ENCODE peak calls at places on chromosomes 5 and 9, in nine cellular contexts. One of them, this sample, is unnamed.

GRCh38 chr9:134776080-134776796 is 104.4 kb upstream of the FCN2 start:
- DNase-seq in NCI-H187 treated with DMSO at 0.1 percent for 48 hours: no peak
- DNase-seq in non-pigmented ciliary epithelial cell: peak; percentile 30
- DNase-seq in mucosa of gallbladder: no peak
- DNase-seq in AG10803: no peak
- DNase-seq in T-helper 1 cell: no peak
- DNase-seq in astrocyte: peak; percentile 61
- DNase-seq in CD8-positive, alpha-beta memory T cell: no peak
- DNase-seq in heart left ventricle: no peak
- DNase-seq in this sample: no peak

GRCh38 chr9:117678882-117679281 is 25.3 kb upstream of the TLR4 start:
- DNase-seq in AG10803: no peak
- DNase-seq in non-pigmented ciliary epithelial cell: no peak
- DNase-seq in mucosa of gallbladder: no peak
- DNase-seq in astrocyte: peak; percentile 70
- DNase-seq in CD8-positive, alpha-beta memory T cell: no peak
- DNase-seq in T-helper 1 cell: no peak
- DNase-seq in NCI-H187 treated with DMSO at 0.1 percent for 48 hours: no peak
- DNase-seq in heart left ventricle: no peak
- DNase-seq in this sample: no peak

GRCh38 chr9:132787748-132788159 is 90.3 kb downstream of the AK8 start:
- DNase-seq in CD8-positive, alpha-beta memory T cell: no peak
- DNase-seq in NCI-H187 treated with DMSO at 0.1 percent for 48 hours: no peak
- DNase-seq in astrocyte: no peak
- DNase-seq in heart left ventricle: no peak
- DNase-seq in mucosa of gallbladder: no peak
- DNase-seq in AG10803: no peak
- DNase-seq in T-helper 1 cell: no peak
- DNase-seq in non-pigmented ciliary epithelial cell: no peak
- DNase-seq in this sample: no peak

GRCh38 chr5:57007349-57007748 is 55.4 kb upstream of the MIER3 start:
- DNase-seq in astrocyte: no peak
- DNase-seq in T-helper 1 cell: no peak
- DNase-seq in non-pigmented ciliary epithelial cell: no peak
- DNase-seq in heart left ventricle: no peak
- DNase-seq in CD8-positive, alpha-beta memory T cell: no peak
- DNase-seq in NCI-H187 treated with DMSO at 0.1 percent for 48 hours: no peak
- DNase-seq in mucosa of gallbladder: no peak
- DNase-seq in AG10803: no peak
- DNase-seq in this sample: no peak

GRCh38 chr9:88344013-88344412 is 44.2 kb upstream of the SPIN1 start:
- DNase-seq in T-helper 1 cell: no peak
- DNase-seq in heart left ventricle: no peak
- DNase-seq in mucosa of gallbladder: no peak
- DNase-seq in CD8-positive, alpha-beta memory T cell: no peak
- DNase-seq in astrocyte: no peak
- DNase-seq in AG10803: no peak
- DNase-seq in NCI-H187 treated with DMSO at 0.1 percent for 48 hours: no peak
- DNase-seq in non-pigmented ciliary epithelial cell: no peak
- DNase-seq in this sample: no peak

GRCh38 chr9:38091310-38092199 is 22.5 kb upstream of the SHB start:
- DNase-seq in astrocyte: no peak
- DNase-seq in T-helper 1 cell: no peak
- DNase-seq in heart left ventricle: no peak
- DNase-seq in AG10803: no peak
- DNase-seq in non-pigmented ciliary epithelial cell: no peak
- DNase-seq in NCI-H187 treated with DMSO at 0.1 percent for 48 hours: no peak
- DNase-seq in CD8-positive, alpha-beta memory T cell: no peak
- DNase-seq in mucosa of gallbladder: no peak
- DNase-seq in this sample: no peak

GRCh38 chr9:117796681-117797080 is 92.5 kb downstream of the TLR4 start:
- DNase-seq in non-pigmented ciliary epithelial cell: peak; percentile 22
- DNase-seq in CD8-positive, alpha-beta memory T cell: no peak
- DNase-seq in AG10803: peak; percentile 83
- DNase-seq in T-helper 1 cell: no peak
- DNase-seq in heart left ventricle: no peak
- DNase-seq in mucosa of gallbladder: no peak
- DNase-seq in astrocyte: peak; percentile 36
- DNase-seq in NCI-H187 treated with DMSO at 0.1 percent for 48 hours: no peak
- DNase-seq in this sample: no peak

GRCh38 chr9:131721096-131721495 is 18.8 kb downstream of the RAPGEF1 start:
- DNase-seq in heart left ventricle: no peak
- DNase-seq in mucosa of gallbladder: no peak
- DNase-seq in astrocyte: no peak
- DNase-seq in CD8-positive, alpha-beta memory T cell: no peak
- DNase-seq in NCI-H187 treated with DMSO at 0.1 percent for 48 hours: no peak
- DNase-seq in AG10803: no peak
- DNase-seq in T-helper 1 cell: no peak
- DNase-seq in non-pigmented ciliary epithelial cell: no peak
- DNase-seq in this sample: no peak

GRCh38 chr5:10387690-10388089 is 34.2 kb downstream of the MARCHF6 start:
- DNase-seq in AG10803: peak; percentile 60
- DNase-seq in mucosa of gallbladder: no peak
- DNase-seq in astrocyte: peak; percentile 41
- DNase-seq in heart left ventricle: no peak
- DNase-seq in non-pigmented ciliary epithelial cell: peak; percentile 42
- DNase-seq in T-helper 1 cell: no peak
- DNase-seq in CD8-positive, alpha-beta memory T cell: no peak
- DNase-seq in NCI-H187 treated with DMSO at 0.1 percent for 48 hours: no peak
- DNase-seq in this sample: no peak

GRCh38 chr9:84851935-84852585 is 182.5 kb downstream of the NTRK2 start:
- DNase-seq in non-pigmented ciliary epithelial cell: peak; percentile 72
- DNase-seq in T-helper 1 cell: no peak
- DNase-seq in CD8-positive, alpha-beta memory T cell: no peak
- DNase-seq in mucosa of gallbladder: peak; percentile 12
- DNase-seq in AG10803: peak; percentile 97
- DNase-seq in astrocyte: peak; percentile 96
- DNase-seq in heart left ventricle: peak; percentile 59
- DNase-seq in NCI-H187 treated with DMSO at 0.1 percent for 48 hours: no peak
- DNase-seq in this sample: no peak

GRCh38 chr9:16598316-16598715 is 272.2 kb downstream of the BNC2 start:
- DNase-seq in NCI-H187 treated with DMSO at 0.1 percent for 48 hours: no peak
- DNase-seq in astrocyte: peak; percentile 60
- DNase-seq in non-pigmented ciliary epithelial cell: no peak
- DNase-seq in T-helper 1 cell: no peak
- DNase-seq in heart left ventricle: no peak
- DNase-seq in AG10803: no peak
- DNase-seq in CD8-positive, alpha-beta memory T cell: no peak
- DNase-seq in mucosa of gallbladder: no peak
- DNase-seq in this sample: no peak

GRCh38 chr5:27275353-27275752 is 237.0 kb upstream of the CDH9 start:
- DNase-seq in NCI-H187 treated with DMSO at 0.1 percent for 48 hours: no peak
- DNase-seq in non-pigmented ciliary epithelial cell: no peak
- DNase-seq in heart left ventricle: no peak
- DNase-seq in AG10803: no peak
- DNase-seq in T-helper 1 cell: no peak
- DNase-seq in mucosa of gallbladder: no peak
- DNase-seq in astrocyte: no peak
- DNase-seq in CD8-positive, alpha-beta memory T cell: no peak
- DNase-seq in this sample: no peak

GRCh38 chr9:111514967-111515366 is 10.0 kb upstream of the ZNF483 start:
- DNase-seq in NCI-H187 treated with DMSO at 0.1 percent for 48 hours: no peak
- DNase-seq in CD8-positive, alpha-beta memory T cell: no peak
- DNase-seq in mucosa of gallbladder: no peak
- DNase-seq in AG10803: no peak
- DNase-seq in heart left ventricle: no peak
- DNase-seq in T-helper 1 cell: no peak
- DNase-seq in astrocyte: no peak
- DNase-seq in non-pigmented ciliary epithelial cell: no peak
- DNase-seq in this sample: no peak

GRCh38 chr5:176388003-176388340 is 426 bp downstream of the NOP16 start:
- DNase-seq in astrocyte: peak; percentile 3
- DNase-seq in non-pigmented ciliary epithelial cell: no peak
- DNase-seq in mucosa of gallbladder: no peak
- DNase-seq in heart left ventricle: no peak
- DNase-seq in AG10803: no peak
- DNase-seq in CD8-positive, alpha-beta memory T cell: no peak
- DNase-seq in NCI-H187 treated with DMSO at 0.1 percent for 48 hours: no peak
- DNase-seq in T-helper 1 cell: no peak
- DNase-seq in this sample: no peak

GRCh38 chr5:112823656-112824055 is 37.4 kb upstream of the SRP19 start:
- DNase-seq in CD8-positive, alpha-beta memory T cell: no peak
- DNase-seq in astrocyte: no peak
- DNase-seq in non-pigmented ciliary epithelial cell: no peak
- DNase-seq in heart left ventricle: no peak
- DNase-seq in mucosa of gallbladder: peak; percentile 16
- DNase-seq in AG10803: no peak
- DNase-seq in NCI-H187 treated with DMSO at 0.1 percent for 48 hours: no peak
- DNase-seq in T-helper 1 cell: no peak
- DNase-seq in this sample: no peak

GRCh38 chr5:40717281-40717680 is 37.6 kb downstream of the PTGER4 start:
- DNase-seq in heart left ventricle: no peak
- DNase-seq in mucosa of gallbladder: no peak
- DNase-seq in astrocyte: peak; percentile 74
- DNase-seq in T-helper 1 cell: no peak
- DNase-seq in NCI-H187 treated with DMSO at 0.1 percent for 48 hours: no peak
- DNase-seq in CD8-positive, alpha-beta memory T cell: no peak
- DNase-seq in non-pigmented ciliary epithelial cell: peak; percentile 31
- DNase-seq in AG10803: peak; percentile 43
- DNase-seq in this sample: no peak

GRCh38 chr5:160500776-160501175 is 79.1 kb downstream of the PTTG1 start:
- DNase-seq in NCI-H187 treated with DMSO at 0.1 percent for 48 hours: no peak
- DNase-seq in AG10803: no peak
- DNase-seq in mucosa of gallbladder: peak; percentile 19
- DNase-seq in astrocyte: no peak
- DNase-seq in CD8-positive, alpha-beta memory T cell: no peak
- DNase-seq in T-helper 1 cell: no peak
- DNase-seq in heart left ventricle: no peak
- DNase-seq in non-pigmented ciliary epithelial cell: no peak
- DNase-seq in this sample: no peak

GRCh38 chr5:58666598-58667595 is 84.0 kb downstream of the RAB3C start:
- DNase-seq in CD8-positive, alpha-beta memory T cell: no peak
- DNase-seq in T-helper 1 cell: no peak
- DNase-seq in astrocyte: no peak
- DNase-seq in NCI-H187 treated with DMSO at 0.1 percent for 48 hours: no peak
- DNase-seq in mucosa of gallbladder: no peak
- DNase-seq in AG10803: peak; percentile 1
- DNase-seq in non-pigmented ciliary epithelial cell: no peak
- DNase-seq in heart left ventricle: no peak
- DNase-seq in this sample: no peak

GRCh38 chr5:124755565-124755964 is 9.1 kb upstream of the ZNF608 start:
- DNase-seq in AG10803: no peak
- DNase-seq in CD8-positive, alpha-beta memory T cell: no peak
- DNase-seq in heart left ventricle: no peak
- DNase-seq in non-pigmented ciliary epithelial cell: no peak
- DNase-seq in astrocyte: peak; percentile 27
- DNase-seq in mucosa of gallbladder: no peak
- DNase-seq in NCI-H187 treated with DMSO at 0.1 percent for 48 hours: no peak
- DNase-seq in T-helper 1 cell: no peak
- DNase-seq in this sample: no peak

GRCh38 chr9:6128030-6128429 is 87.6 kb upstream of the IL33 start:
- DNase-seq in astrocyte: no peak
- DNase-seq in NCI-H187 treated with DMSO at 0.1 percent for 48 hours: no peak
- DNase-seq in AG10803: no peak
- DNase-seq in heart left ventricle: no peak
- DNase-seq in CD8-positive, alpha-beta memory T cell: no peak
- DNase-seq in mucosa of gallbladder: no peak
- DNase-seq in non-pigmented ciliary epithelial cell: no peak
- DNase-seq in T-helper 1 cell: no peak
- DNase-seq in this sample: no peak

GRCh38 chr5:141420855-141421488 is at the start of gene PCDHGA11:
- DNase-seq in NCI-H187 treated with DMSO at 0.1 percent for 48 hours: no peak
- DNase-seq in mucosa of gallbladder: no peak
- DNase-seq in CD8-positive, alpha-beta memory T cell: peak; percentile 26
- DNase-seq in AG10803: peak; percentile 63
- DNase-seq in T-helper 1 cell: peak; percentile 27
- DNase-seq in non-pigmented ciliary epithelial cell: no peak
- DNase-seq in heart left ventricle: peak; percentile 40
- DNase-seq in astrocyte: peak; percentile 38
- DNase-seq in this sample: no peak

GRCh38 chr9:114777841-114778240 is 28.0 kb downstream of the TNFSF15 start:
- DNase-seq in heart left ventricle: no peak
- DNase-seq in NCI-H187 treated with DMSO at 0.1 percent for 48 hours: no peak
- DNase-seq in astrocyte: no peak
- DNase-seq in CD8-positive, alpha-beta memory T cell: peak; percentile 35
- DNase-seq in mucosa of gallbladder: no peak
- DNase-seq in AG10803: peak; percentile 16
- DNase-seq in T-helper 1 cell: peak; percentile 1
- DNase-seq in non-pigmented ciliary epithelial cell: no peak
- DNase-seq in this sample: no peak

GRCh38 chr5:168174376-168174775 is 117.1 kb upstream of the WWC1 start:
- DNase-seq in non-pigmented ciliary epithelial cell: no peak
- DNase-seq in heart left ventricle: peak; percentile 48
- DNase-seq in astrocyte: peak; percentile 74
- DNase-seq in mucosa of gallbladder: no peak
- DNase-seq in AG10803: peak; percentile 64
- DNase-seq in T-helper 1 cell: no peak
- DNase-seq in CD8-positive, alpha-beta memory T cell: no peak
- DNase-seq in NCI-H187 treated with DMSO at 0.1 percent for 48 hours: no peak
- DNase-seq in this sample: no peak

GRCh38 chr5:54553659-54554207 is 36.2 kb downstream of the SNX18 start:
- DNase-seq in heart left ventricle: no peak
- DNase-seq in AG10803: no peak
- DNase-seq in non-pigmented ciliary epithelial cell: no peak
- DNase-seq in mucosa of gallbladder: no peak
- DNase-seq in NCI-H187 treated with DMSO at 0.1 percent for 48 hours: no peak
- DNase-seq in T-helper 1 cell: no peak
- DNase-seq in astrocyte: no peak
- DNase-seq in CD8-positive, alpha-beta memory T cell: no peak
- DNase-seq in this sample: no peak

GRCh38 chr9:90423661-90424193 is 218.9 kb downstream of the DIRAS2 start:
- DNase-seq in mucosa of gallbladder: no peak
- DNase-seq in T-helper 1 cell: no peak
- DNase-seq in NCI-H187 treated with DMSO at 0.1 percent for 48 hours: no peak
- DNase-seq in CD8-positive, alpha-beta memory T cell: no peak
- DNase-seq in AG10803: no peak
- DNase-seq in non-pigmented ciliary epithelial cell: no peak
- DNase-seq in heart left ventricle: no peak
- DNase-seq in astrocyte: no peak
- DNase-seq in this sample: no peak

GRCh38 chr5:80076131-80077101 is 41.3 kb downstream of the THBS4 start:
- DNase-seq in AG10803: no peak
- DNase-seq in astrocyte: peak; percentile 11
- DNase-seq in non-pigmented ciliary epithelial cell: no peak
- DNase-seq in mucosa of gallbladder: no peak
- DNase-seq in heart left ventricle: no peak
- DNase-seq in CD8-positive, alpha-beta memory T cell: no peak
- DNase-seq in NCI-H187 treated with DMSO at 0.1 percent for 48 hours: no peak
- DNase-seq in T-helper 1 cell: no peak
- DNase-seq in this sample: no peak

GRCh38 chr5:178078197-178078995 is 34.9 kb upstream of the N4BP3 start:
- DNase-seq in T-helper 1 cell: no peak
- DNase-seq in NCI-H187 treated with DMSO at 0.1 percent for 48 hours: no peak
- DNase-seq in mucosa of gallbladder: no peak
- DNase-seq in AG10803: peak; percentile 92
- DNase-seq in heart left ventricle: no peak
- DNase-seq in astrocyte: peak; percentile 75
- DNase-seq in CD8-positive, alpha-beta memory T cell: no peak
- DNase-seq in non-pigmented ciliary epithelial cell: no peak
- DNase-seq in this sample: peak; percentile 31

GRCh38 chr5:33726422-33727165 is 165.2 kb downstream of the ADAMTS12 start:
- DNase-seq in heart left ventricle: no peak
- DNase-seq in CD8-positive, alpha-beta memory T cell: no peak
- DNase-seq in AG10803: peak; percentile 39
- DNase-seq in mucosa of gallbladder: no peak
- DNase-seq in NCI-H187 treated with DMSO at 0.1 percent for 48 hours: no peak
- DNase-seq in astrocyte: peak; percentile 65
- DNase-seq in non-pigmented ciliary epithelial cell: no peak
- DNase-seq in T-helper 1 cell: no peak
- DNase-seq in this sample: no peak

GRCh38 chr9:5630038-5630507 is 1.2 kb downstream of the RIC1 start:
- DNase-seq in T-helper 1 cell: no peak
- DNase-seq in mucosa of gallbladder: no peak
- DNase-seq in CD8-positive, alpha-beta memory T cell: peak; percentile 34
- DNase-seq in NCI-H187 treated with DMSO at 0.1 percent for 48 hours: no peak
- DNase-seq in non-pigmented ciliary epithelial cell: no peak
- DNase-seq in heart left ventricle: no peak
- DNase-seq in AG10803: peak; percentile 57
- DNase-seq in astrocyte: peak; percentile 46
- DNase-seq in this sample: no peak

GRCh38 chr5:178818094-178818493 is 41.7 kb upstream of the ZNF354B start:
- DNase-seq in heart left ventricle: no peak
- DNase-seq in T-helper 1 cell: no peak
- DNase-seq in NCI-H187 treated with DMSO at 0.1 percent for 48 hours: no peak
- DNase-seq in AG10803: no peak
- DNase-seq in mucosa of gallbladder: no peak
- DNase-seq in astrocyte: no peak
- DNase-seq in non-pigmented ciliary epithelial cell: no peak
- DNase-seq in CD8-positive, alpha-beta memory T cell: no peak
- DNase-seq in this sample: no peak

GRCh38 chr5:139212484-139212883 is 14.3 kb upstream of the SIL1 start:
- DNase-seq in NCI-H187 treated with DMSO at 0.1 percent for 48 hours: no peak
- DNase-seq in mucosa of gallbladder: no peak
- DNase-seq in AG10803: no peak
- DNase-seq in heart left ventricle: no peak
- DNase-seq in non-pigmented ciliary epithelial cell: no peak
- DNase-seq in T-helper 1 cell: no peak
- DNase-seq in astrocyte: no peak
- DNase-seq in CD8-positive, alpha-beta memory T cell: no peak
- DNase-seq in this sample: no peak